ENCODE peak calls at places on chromosome 6, in four cellular contexts. W is hippocampal formation, D is GF-D8, M is KG1. K is an unnamed sample.

GRCh38 chr6:11538049-11538798 is 675 bp downstream of the TMEM170B start:
- DNase-seq in W (no peak), D (no peak), M (no peak), K (peak)

GRCh38 chr6:15352884-15353283 is 107.0 kb downstream of the JARID2 start:
- DNase-seq in W (no peak), D (no peak), M (no peak), K (no peak)

GRCh38 chr6:167827062-167827587 is 414 bp downstream of the AFDN start:
- DNase-seq in W (no peak), D (no peak), M (no peak), K (no peak)

GRCh38 chr6:161694995-161695394 is 421.1 kb upstream of the AGPAT4 start:
- DNase-seq in W (no peak), D (no peak), M (no peak), K (no peak)

GRCh38 chr6:28673800-28674671 is 148.4 kb downstream of the GPX5 start:
- DNase-seq in W (peak), D (no peak), M (peak), K (peak)

GRCh38 chr6:130198483-130199035 is 24.2 kb downstream of the SAMD3 start:
- DNase-seq in W (no peak), D (no peak), M (no peak), K (no peak)

GRCh38 chr6:35370124-35370741 is 27.9 kb downstream of the PPARD start:
- DNase-seq in W (peak), D (peak), M (peak), K (peak)

GRCh38 chr6:125804264-125804663 is 13.5 kb downstream of the NCOA7 start:
- DNase-seq in W (no peak), D (no peak), M (no peak), K (no peak)

GRCh38 chr6:164478426-164478825 is 831.0 kb downstream of the C6orf118 start:
- DNase-seq in W (no peak), D (no peak), M (no peak), K (no peak)

GRCh38 chr6:106098383-106099234 is 12.5 kb downstream of the PRDM1 start:
- DNase-seq in W (no peak), D (no peak), M (no peak), K (no peak)

GRCh38 chr6:30463242-30463641 is 26.1 kb upstream of the HLA-E start:
- DNase-seq in W (no peak), D (no peak), M (no peak), K (no peak)

GRCh38 chr6:137817219-137817618 is 49.8 kb upstream of the TNFAIP3 start:
- DNase-seq in W (no peak), D (no peak), M (no peak), K (no peak)

GRCh38 chr6:80543598-80544181 is 437.2 kb downstream of the BCKDHB start:
- DNase-seq in W (no peak), D (no peak), M (no peak), K (no peak)

GRCh38 chr6:26571592-26572296 is 25.0 kb upstream of the ABT1 start:
- DNase-seq in W (peak), D (peak), M (peak), K (peak)

GRCh38 chr6:164628302-164628931 is 681.0 kb downstream of the C6orf118 start:
- DNase-seq in W (no peak), D (no peak), M (no peak), K (no peak)

K was measured in HL-60.